ENCODE peak calls at places on chromosomes 12 and 14, in five cellular contexts. O is psoas muscle, I is esophagus squamous epithelium, Y is progenitor cell of endocrine pancreas, T is left lung. R is an unnamed sample.

GRCh38 chr12:46660276-46660675 is 165.5 kb downstream of the SLC38A4 start:
- DNase-seq in O (no peak), I (no peak), Y (no peak), T (no peak), R (no peak)

GRCh38 chr12:11807453-11807852 is 158.0 kb downstream of the ETV6 start:
- DNase-seq in O (no peak), I (no peak), Y (no peak), T (no peak), R (no peak)

GRCh38 chr12:46154221-46154975 is 114.4 kb downstream of the SLC38A1 start:
- DNase-seq in O (no peak), I (no peak), Y (no peak), T (no peak), R (no peak)

GRCh38 chr12:21828111-21828775 is 53.7 kb upstream of the KCNJ8 start:
- DNase-seq in O (no peak), I (no peak), Y (no peak), T (no peak), R (no peak)

GRCh38 chr12:78698747-78699146 is 165.8 kb upstream of the SYT1 start:
- DNase-seq in O (no peak), I (no peak), Y (no peak), T (no peak), R (no peak)

GRCh38 chr12:52603314-52603713 is 2.1 kb upstream of the KRT72 start:
- DNase-seq in O (no peak), I (no peak), Y (no peak), T (no peak), R (no peak)

GRCh38 chr14:90642239-90642717 is 174.0 kb downstream of the TTC7B start:
- DNase-seq in O (no peak), I (no peak), Y (no peak), T (no peak), R (no peak)

GRCh38 chr12:124862768-124863408 is 776 bp downstream of the SCARB1 start:
- DNase-seq in O (no peak), I (no peak), Y (no peak), T (no peak), R (no peak)

GRCh38 chr12:108606492-108606891 is 8.6 kb upstream of the TMEM119 start:
- DNase-seq in O (no peak), I (no peak), Y (no peak), T (no peak), R (no peak)

GRCh38 chr12:15733136-15733535 is 56.1 kb downstream of the EPS8 start:
- DNase-seq in O (no peak), I (no peak), Y (no peak), T (no peak), R (no peak)

GRCh38 chr12:15735837-15736615 is 53.2 kb downstream of the EPS8 start:
- DNase-seq in O (no peak), I (no peak), Y (no peak), T (no peak), R (no peak)

GRCh38 chr12:15741082-15741481 is 48.1 kb downstream of the EPS8 start:
- DNase-seq in O (no peak), I (no peak), Y (no peak), T (no peak), R (no peak)

GRCh38 chr12:15738438-15739015 is 50.7 kb downstream of the EPS8 start:
- DNase-seq in O (no peak), I (no peak), Y (no peak), T (no peak), R (no peak)
- TF ChIP-seq CTCF in O (no peak), I (no peak), Y (no peak), T (no peak), R (no peak)

GRCh38 chr12:13980548-13981295 is 680 bp downstream of the GRIN2B start:
- DNase-seq in O (no peak), I (no peak), Y (peak; percentile 28), T (no peak), R (no peak)
- TF ChIP-seq CTCF in O (no peak), I (no peak), Y (no peak), T (no peak), R (no peak)

DNA sequence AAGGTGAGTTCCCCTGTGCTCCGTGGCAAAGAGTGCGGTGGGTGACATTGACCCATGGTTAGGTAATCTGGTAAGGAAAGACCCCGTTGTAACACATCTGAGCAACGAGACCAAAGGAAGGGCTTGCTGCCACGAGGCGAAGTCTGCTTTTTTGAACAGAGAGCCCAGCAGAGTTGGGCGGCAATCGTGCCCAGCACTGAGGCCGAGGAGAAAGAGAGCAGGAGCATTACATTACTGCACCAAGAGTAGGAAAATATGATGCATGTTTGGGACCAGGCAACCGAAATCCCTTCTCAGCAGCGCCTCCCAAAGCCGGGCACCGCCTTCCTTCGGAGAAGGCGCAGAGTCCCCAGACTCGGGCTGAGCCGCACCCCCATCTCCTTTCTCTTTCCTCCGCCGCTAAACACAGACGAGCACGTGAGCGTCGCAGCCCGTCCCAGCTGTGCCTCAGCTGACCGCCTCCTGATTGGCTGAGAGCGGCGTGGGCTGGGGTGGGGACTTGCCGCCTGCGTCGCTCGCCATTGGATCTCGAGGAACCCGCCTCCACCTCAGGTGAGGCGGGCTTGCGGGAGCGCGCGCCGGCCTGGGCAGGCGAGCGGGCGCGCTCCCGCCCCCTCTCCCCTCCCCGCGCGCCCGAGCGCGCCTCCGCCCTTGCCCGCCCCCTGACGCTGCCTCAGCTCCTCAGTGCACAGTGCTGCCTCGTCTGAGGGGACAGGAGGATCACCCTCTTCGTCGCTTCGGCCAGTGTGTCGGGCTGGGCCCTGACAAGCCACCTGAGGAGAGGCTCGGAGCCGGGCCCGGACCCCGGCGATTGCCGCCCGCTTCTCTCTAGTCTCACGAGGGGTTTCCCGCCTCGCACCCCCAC is at the start of gene HIF1A:
- DNase-seq in O (peak; percentile 98), I (peak; percentile 87), Y (peak; percentile 85), T (peak; percentile 99), R (peak; percentile 92)
- TF ChIP-seq CTCF in O (no peak), I (no peak), Y (no peak), T (no peak), R (no peak)

DNA sequence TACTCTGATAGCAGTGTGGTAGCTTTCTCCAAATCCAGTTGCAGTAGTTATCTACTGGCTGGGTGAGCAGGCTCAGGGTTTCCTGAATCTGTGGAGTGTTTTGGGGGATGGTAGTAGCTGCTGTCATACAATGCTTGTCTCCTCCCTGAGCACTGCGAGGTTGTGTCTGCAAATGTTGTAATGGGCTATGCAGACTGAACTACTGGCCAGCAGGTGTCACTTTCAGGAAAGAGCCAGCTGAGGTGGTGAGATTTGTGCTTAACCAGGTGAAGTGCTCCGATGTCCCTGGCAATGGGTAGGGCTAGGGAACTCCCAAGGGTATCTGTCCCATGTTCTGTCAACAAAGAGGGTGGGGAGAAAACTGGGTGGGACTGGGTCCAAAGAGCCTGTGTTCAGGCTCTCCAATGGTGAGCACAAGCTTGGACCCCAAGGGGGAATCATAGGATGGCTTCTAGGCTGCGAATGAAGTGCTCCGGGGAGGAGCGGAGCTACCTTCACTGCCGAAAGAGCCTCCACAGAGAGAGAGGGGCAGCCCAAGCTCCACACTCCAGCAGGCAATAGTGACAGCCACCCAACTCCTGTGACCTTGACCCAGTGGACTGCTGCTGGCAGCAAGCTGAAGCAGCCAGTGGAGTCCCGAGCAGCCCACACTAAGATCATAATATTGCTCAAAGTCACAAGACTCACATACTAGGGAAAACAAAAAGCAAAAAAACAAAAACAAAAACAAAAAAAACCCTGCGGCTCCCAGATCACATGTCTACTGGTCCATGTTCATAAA is 1324.0 kb upstream of the USP15 start:
- DNase-seq in O (no peak), I (no peak), Y (no peak), T (no peak), R (no peak)
- TF ChIP-seq CTCF in O (no peak), I (no peak), Y (no peak), T (no peak), R (no peak)

GRCh38 chr12:56082382-56082781 is 2.4 kb downstream of the ERBB3 start:
- DNase-seq in O (peak; percentile 15), I (no peak), Y (no peak), T (no peak), R (no peak)

GRCh38 chr12:56081393-56082347 is 1.7 kb downstream of the ERBB3 start:
- DNase-seq in O (peak; percentile 34), I (no peak), Y (no peak), T (no peak), R (no peak)

GRCh38 chr12:56079729-56080555 is at the start of gene ERBB3:
- DNase-seq in O (peak; percentile 80), I (no peak), Y (peak; percentile 75), T (peak; percentile 83), R (peak; percentile 79)

GRCh38 chr12:56078931-56079728 is 835 bp upstream of the ERBB3 start:
- DNase-seq in O (peak; percentile 90), I (no peak), Y (peak; percentile 91), T (peak; percentile 89), R (peak; percentile 87)

DNA sequence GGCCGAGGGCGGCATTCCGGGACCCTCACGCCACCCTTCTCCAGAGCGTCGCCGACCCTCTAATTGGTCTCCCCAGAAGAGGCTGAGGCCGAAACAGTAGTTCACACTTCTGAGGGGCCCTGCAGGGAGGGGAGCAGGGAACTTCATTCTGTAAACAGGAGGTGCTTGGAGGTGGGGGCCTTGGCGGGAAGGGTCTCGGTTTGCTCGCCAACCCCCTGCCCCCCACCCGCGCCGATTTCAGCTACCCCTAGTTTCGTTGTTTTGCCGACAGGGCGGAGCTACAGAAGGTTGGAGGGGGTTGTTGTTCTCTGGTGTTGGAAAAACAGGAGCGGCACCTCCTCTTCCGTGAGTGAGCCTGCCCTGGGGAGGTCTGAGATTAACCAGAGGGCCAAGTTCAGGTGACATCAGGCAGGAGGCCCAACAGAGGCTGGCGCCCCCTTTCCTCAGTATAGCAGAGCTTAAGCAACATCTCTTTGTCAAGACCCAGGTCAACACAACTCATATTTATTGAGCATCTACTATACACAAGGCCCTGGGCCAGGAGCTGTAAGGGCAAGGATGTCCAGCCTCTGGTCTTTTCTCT is 682 bp downstream of the ERBB3 start:
- DNase-seq in O (peak; percentile 44), I (no peak), Y (peak; percentile 21), T (peak; percentile 59), R (peak; percentile 43)
- TF ChIP-seq CTCF in O (no peak), I (no peak), Y (peak; percentile 9), T (no peak), R (no peak)

GRCh38 chr12:74051848-74052247 is 485.8 kb upstream of the ATXN7L3B start:
- DNase-seq in O (no peak), I (no peak), Y (no peak), T (no peak), R (no peak)
- TF ChIP-seq CTCF in O (no peak), I (no peak), Y (no peak), T (no peak), R (no peak)

GRCh38 chr12:4307593-4308333 is 13.2 kb upstream of the TIGAR start:
- DNase-seq in O (peak; percentile 76), I (no peak), Y (peak; percentile 72), T (peak; percentile 72), R (peak; percentile 59)
- TF ChIP-seq CTCF in O (peak; percentile 76), I (peak; percentile 69), Y (peak; percentile 89), T (peak; percentile 48), R (peak; percentile 44)

R was measured in mesothelial cell of epicardium.